ENCODE peak calls at places on chromosomes 5 and 9, in seven cellular contexts. One of them, this sample, is unnamed.

GRCh38 chr9:30382271-30382670 is 2002.2 kb upstream of the ACO1 start:
- DNase-seq in adrenal gland: no peak
- DNase-seq in choroid plexus epithelial cell: peak
- DNase-seq in GM23248: no peak
- DNase-seq in uterus: no peak
- DNase-seq in AG10803: no peak
- DNase-seq in kidney epithelial cell: no peak
- DNase-seq in this sample: no peak

GRCh38 chr9:116234091-116234490 is 80.5 kb downstream of the PAPPA start:
- DNase-seq in adrenal gland: no peak
- DNase-seq in choroid plexus epithelial cell: peak
- DNase-seq in GM23248: peak
- DNase-seq in uterus: peak
- DNase-seq in AG10803: peak
- DNase-seq in kidney epithelial cell: peak
- DNase-seq in this sample: no peak

GRCh38 chr9:136093995-136094881 is 851 bp downstream of the NACC2 start:
- DNase-seq in adrenal gland: peak
- DNase-seq in choroid plexus epithelial cell: peak
- DNase-seq in GM23248: peak
- DNase-seq in uterus: peak
- DNase-seq in AG10803: peak
- DNase-seq in kidney epithelial cell: no peak
- DNase-seq in this sample: peak

GRCh38 chr5:101306391-101307137 is 403.5 kb upstream of the ST8SIA4 start:
- DNase-seq in adrenal gland: no peak
- DNase-seq in choroid plexus epithelial cell: no peak
- DNase-seq in GM23248: peak
- DNase-seq in uterus: no peak
- DNase-seq in AG10803: no peak
- DNase-seq in kidney epithelial cell: peak
- DNase-seq in this sample: no peak

GRCh38 chr5:55649963-55650362 is 62.2 kb downstream of the SLC38A9 start:
- DNase-seq in adrenal gland: no peak
- DNase-seq in choroid plexus epithelial cell: no peak
- DNase-seq in GM23248: no peak
- DNase-seq in uterus: no peak
- DNase-seq in AG10803: no peak
- DNase-seq in kidney epithelial cell: no peak
- DNase-seq in this sample: no peak

GRCh38 chr5:36985387-36985786 is 108.8 kb downstream of the NIPBL start:
- DNase-seq in adrenal gland: no peak
- DNase-seq in choroid plexus epithelial cell: peak
- DNase-seq in GM23248: no peak
- DNase-seq in uterus: no peak
- DNase-seq in AG10803: no peak
- DNase-seq in kidney epithelial cell: no peak
- DNase-seq in this sample: no peak

GRCh38 chr5:25641140-25641539 is 996.4 kb upstream of the CDH10 start:
- DNase-seq in adrenal gland: no peak
- DNase-seq in choroid plexus epithelial cell: no peak
- DNase-seq in GM23248: no peak
- DNase-seq in uterus: no peak
- DNase-seq in AG10803: no peak
- DNase-seq in kidney epithelial cell: no peak
- DNase-seq in this sample: no peak

GRCh38 chr5:139180850-139181785 is 17.1 kb downstream of the SIL1 start:
- DNase-seq in adrenal gland: no peak
- DNase-seq in choroid plexus epithelial cell: peak
- DNase-seq in GM23248: peak
- DNase-seq in uterus: no peak
- DNase-seq in AG10803: peak
- DNase-seq in kidney epithelial cell: no peak
- DNase-seq in this sample: no peak

GRCh38 chr9:122180633-122181032 is 20.9 kb downstream of the MORN5 start:
- DNase-seq in adrenal gland: no peak
- DNase-seq in choroid plexus epithelial cell: peak
- DNase-seq in GM23248: peak
- DNase-seq in uterus: peak
- DNase-seq in AG10803: peak
- DNase-seq in kidney epithelial cell: peak
- DNase-seq in this sample: no peak

GRCh38 chr5:117731445-117731844 is 1156.8 kb upstream of the SEMA6A start:
- DNase-seq in adrenal gland: no peak
- DNase-seq in choroid plexus epithelial cell: peak
- DNase-seq in GM23248: no peak
- DNase-seq in uterus: no peak
- DNase-seq in AG10803: no peak
- DNase-seq in kidney epithelial cell: no peak
- DNase-seq in this sample: no peak

GRCh38 chr5:172142709-172143215 is 45.3 kb downstream of the STK10 start:
- DNase-seq in adrenal gland: no peak
- DNase-seq in choroid plexus epithelial cell: peak
- DNase-seq in GM23248: no peak
- DNase-seq in uterus: no peak
- DNase-seq in AG10803: no peak
- DNase-seq in kidney epithelial cell: no peak
- DNase-seq in this sample: no peak

GRCh38 chr9:35237303-35237702 is 75.5 kb downstream of the UNC13B start:
- DNase-seq in adrenal gland: no peak
- DNase-seq in choroid plexus epithelial cell: no peak
- DNase-seq in GM23248: no peak
- DNase-seq in uterus: no peak
- DNase-seq in AG10803: no peak
- DNase-seq in kidney epithelial cell: no peak
- DNase-seq in this sample: no peak
- H3K4me3 ChIP-seq in adrenal gland: no peak
- H3K4me3 ChIP-seq in choroid plexus epithelial cell: no peak
- H3K4me3 ChIP-seq in GM23248: no peak
- H3K4me3 ChIP-seq in uterus: no peak
- H3K4me3 ChIP-seq in AG10803: no peak
- H3K4me3 ChIP-seq in kidney epithelial cell: no peak
- H3K4me3 ChIP-seq in this sample: no peak

GRCh38 chr5:131525805-131526204 is 109.2 kb downstream of the RAPGEF6 start:
- DNase-seq in adrenal gland: no peak
- DNase-seq in choroid plexus epithelial cell: no peak
- DNase-seq in GM23248: peak
- DNase-seq in uterus: no peak
- DNase-seq in AG10803: peak
- DNase-seq in kidney epithelial cell: no peak
- DNase-seq in this sample: no peak
- H3K4me3 ChIP-seq in adrenal gland: no peak
- H3K4me3 ChIP-seq in choroid plexus epithelial cell: no peak
- H3K4me3 ChIP-seq in GM23248: no peak
- H3K4me3 ChIP-seq in uterus: no peak
- H3K4me3 ChIP-seq in AG10803: no peak
- H3K4me3 ChIP-seq in kidney epithelial cell: no peak
- H3K4me3 ChIP-seq in this sample: no peak

GRCh38 chr9:70257512-70257911 is 1.3 kb upstream of the SMC5 start:
- DNase-seq in adrenal gland: no peak
- DNase-seq in choroid plexus epithelial cell: no peak
- DNase-seq in GM23248: no peak
- DNase-seq in uterus: no peak
- DNase-seq in AG10803: no peak
- DNase-seq in kidney epithelial cell: no peak
- DNase-seq in this sample: no peak
- H3K4me3 ChIP-seq in adrenal gland: no peak
- H3K4me3 ChIP-seq in choroid plexus epithelial cell: peak
- H3K4me3 ChIP-seq in GM23248: peak
- H3K4me3 ChIP-seq in uterus: no peak
- H3K4me3 ChIP-seq in AG10803: peak
- H3K4me3 ChIP-seq in kidney epithelial cell: peak
- H3K4me3 ChIP-seq in this sample: peak

DNA sequence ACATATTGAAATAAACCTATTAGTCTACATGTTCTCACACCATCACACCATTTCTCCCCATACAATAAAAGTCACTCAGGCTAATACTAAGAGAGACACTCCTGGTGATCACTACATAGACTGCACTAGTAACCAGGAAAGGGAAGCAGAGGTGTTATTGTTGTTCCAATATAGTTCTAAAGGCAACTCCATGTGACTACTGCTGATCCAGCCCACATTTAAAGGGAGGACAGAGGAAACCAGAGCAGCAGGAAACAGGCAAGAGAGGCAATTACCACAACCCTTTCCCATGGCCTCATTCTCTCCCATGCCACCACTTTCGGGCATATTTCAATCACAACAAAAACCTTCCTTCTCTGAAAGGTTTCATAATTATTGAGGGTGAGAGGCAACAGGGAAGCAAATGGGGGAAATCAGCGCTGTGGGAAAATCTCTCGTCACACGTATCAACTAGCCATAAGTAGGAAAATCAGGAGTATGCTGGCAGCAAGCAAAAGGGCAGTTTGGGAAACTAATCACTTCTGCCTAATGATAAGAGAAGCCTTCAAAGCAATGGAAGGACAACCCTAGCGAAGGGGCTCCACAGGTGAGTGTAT is 1.8 kb downstream of the UBAP2 start:
- DNase-seq in adrenal gland: no peak
- DNase-seq in choroid plexus epithelial cell: peak
- DNase-seq in GM23248: peak
- DNase-seq in uterus: no peak
- DNase-seq in AG10803: no peak
- DNase-seq in kidney epithelial cell: no peak
- DNase-seq in this sample: no peak
- H3K4me3 ChIP-seq in adrenal gland: no peak
- H3K4me3 ChIP-seq in choroid plexus epithelial cell: peak
- H3K4me3 ChIP-seq in GM23248: peak
- H3K4me3 ChIP-seq in uterus: no peak
- H3K4me3 ChIP-seq in AG10803: peak
- H3K4me3 ChIP-seq in kidney epithelial cell: peak
- H3K4me3 ChIP-seq in this sample: peak

DNA sequence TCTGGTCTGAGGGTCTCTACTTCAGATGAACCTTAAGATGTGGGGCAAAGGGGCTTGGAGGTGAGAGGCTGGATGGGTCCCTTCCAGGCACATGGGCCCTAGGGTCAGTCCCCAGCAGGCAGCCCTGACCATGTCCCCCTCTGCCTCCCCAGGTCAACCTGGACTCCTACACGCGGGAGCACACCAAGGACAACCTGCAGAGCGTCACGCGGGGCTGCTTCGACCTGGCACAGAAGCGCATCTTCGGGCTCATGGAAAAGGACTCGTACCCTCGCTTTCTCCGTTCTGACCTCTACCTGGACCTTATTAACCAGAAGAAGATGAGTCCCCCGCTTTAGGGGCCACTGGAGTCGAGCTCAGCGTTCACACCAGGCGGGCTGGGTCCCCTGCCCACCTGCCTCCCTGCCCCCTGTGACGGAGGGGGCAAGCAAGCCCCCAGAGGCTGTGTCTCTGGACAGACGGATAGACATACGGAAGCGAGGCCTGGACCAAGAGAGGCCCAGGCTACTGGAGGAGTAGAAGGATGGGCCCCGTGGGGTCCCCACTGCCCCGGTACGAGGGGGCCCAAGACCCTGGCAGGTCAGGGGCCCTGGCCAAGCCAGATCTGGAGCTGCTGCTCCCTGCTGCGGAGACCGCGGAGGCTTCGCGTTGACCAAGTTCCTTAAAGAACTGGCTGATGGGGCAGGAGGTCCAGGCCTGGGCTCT is 133.2 kb downstream of the RGS3 start:
- DNase-seq in adrenal gland: no peak
- DNase-seq in choroid plexus epithelial cell: no peak
- DNase-seq in GM23248: no peak
- DNase-seq in uterus: no peak
- DNase-seq in AG10803: no peak
- DNase-seq in kidney epithelial cell: no peak
- DNase-seq in this sample: peak
- H3K4me3 ChIP-seq in adrenal gland: no peak
- H3K4me3 ChIP-seq in choroid plexus epithelial cell: no peak
- H3K4me3 ChIP-seq in GM23248: no peak
- H3K4me3 ChIP-seq in uterus: no peak
- H3K4me3 ChIP-seq in AG10803: peak
- H3K4me3 ChIP-seq in kidney epithelial cell: no peak
- H3K4me3 ChIP-seq in this sample: no peak